ENCODE peak calls at places on chromosomes 5 and 9, in seven cellular contexts. S, H, Y, M, J, T and B are unnamed samples.

GRCh38 chr5:139648205-139649081 is at the start of gene CXXC5:
- DNase-seq in S (peak), H (no peak), Y (peak), M (peak), J (peak), T (no peak), B (peak)

GRCh38 chr9:19371942-19372341 is 8.1 kb downstream of the RPS6 start:
- DNase-seq in S (no peak), H (no peak), Y (peak), M (peak), J (no peak), T (no peak), B (no peak)

GRCh38 chr5:756171-756570 is 28.4 kb downstream of the ZDHHC11B start:
- DNase-seq in S (no peak), H (no peak), Y (no peak), M (peak), J (no peak), T (no peak), B (peak)

GRCh38 chr5:110105692-110106091 is 416.0 kb downstream of the MAN2A1 start:
- DNase-seq in S (no peak), H (peak), Y (no peak), M (no peak), J (no peak), T (no peak), B (peak)

GRCh38 chr9:116271991-116272390 is 118.4 kb downstream of the PAPPA start:
- DNase-seq in S (no peak), H (no peak), Y (no peak), M (no peak), J (no peak), T (no peak), B (no peak)

GRCh38 chr9:95213102-95213501 is 104.4 kb downstream of the FANCC start:
- DNase-seq in S (no peak), H (no peak), Y (no peak), M (no peak), J (no peak), T (no peak), B (no peak)

GRCh38 chr9:105280730-105281129 is 36.3 kb downstream of the SLC44A1 start:
- DNase-seq in S (no peak), H (peak), Y (peak), M (no peak), J (no peak), T (no peak), B (no peak)

GRCh38 chr9:34579097-34579818 is 10.3 kb downstream of the CNTFR start:
- DNase-seq in S (no peak), H (no peak), Y (no peak), M (peak), J (no peak), T (no peak), B (no peak)

GRCh38 chr5:18882162-18882561 is 1105.8 kb downstream of the CDH18 start:
- DNase-seq in S (no peak), H (no peak), Y (no peak), M (no peak), J (no peak), T (no peak), B (no peak)

GRCh38 chr5:75048457-75048953 is 3.9 kb downstream of the GCNT4 start:
- DNase-seq in S (no peak), H (no peak), Y (no peak), M (no peak), J (no peak), T (peak), B (no peak)

GRCh38 chr5:170108266-170108785 is 2.6 kb downstream of the FOXI1 start:
- DNase-seq in S (no peak), H (no peak), Y (no peak), M (no peak), J (no peak), T (no peak), B (no peak)

GRCh38 chr9:131275332-131276106 is 791 bp downstream of the FAM78A start:
- DNase-seq in S (no peak), H (peak), Y (no peak), M (no peak), J (peak), T (no peak), B (no peak)

GRCh38 chr5:135364416-135365262 is 34.4 kb downstream of the MACROH2A1 start:
- DNase-seq in S (no peak), H (no peak), Y (no peak), M (no peak), J (no peak), T (no peak), B (no peak)

GRCh38 chr9:13351768-13352386 is 72.4 kb upstream of the MPDZ start:
- DNase-seq in S (no peak), H (peak), Y (peak), M (peak), J (peak), T (no peak), B (no peak)
- TF ChIP-seq CTCF in S (peak), H (peak), Y (peak), M (peak), J (peak), T (peak), B (peak)

GRCh38 chr9:133255371-133255940 is 19.5 kb downstream of the ABO start:
- DNase-seq in S (no peak), H (no peak), Y (no peak), M (no peak), J (no peak), T (no peak), B (no peak)
- H3K4me3 ChIP-seq in S (no peak), H (no peak), Y (no peak), M (no peak), J (no peak), T (no peak), B (no peak)

GRCh38 chr5:91110709-91111108 is 272.4 kb downstream of the ARRDC3 start:
- DNase-seq in S (no peak), H (no peak), Y (no peak), M (no peak), J (no peak), T (no peak), B (peak)
- TF ChIP-seq EP300 in S (peak), H (no peak), Y (no peak), M (no peak), J (no peak), T (no peak), B (no peak)

GRCh38 chr5:115872447-115872846 is 30.7 kb downstream of the AP3S1 start:
- DNase-seq in S (no peak), H (no peak), Y (no peak), M (no peak), J (no peak), T (no peak), B (no peak)

GRCh38 chr5:115873392-115873791 is 31.7 kb downstream of the AP3S1 start:
- DNase-seq in S (no peak), H (no peak), Y (no peak), M (no peak), J (no peak), T (no peak), B (no peak)

DNA sequence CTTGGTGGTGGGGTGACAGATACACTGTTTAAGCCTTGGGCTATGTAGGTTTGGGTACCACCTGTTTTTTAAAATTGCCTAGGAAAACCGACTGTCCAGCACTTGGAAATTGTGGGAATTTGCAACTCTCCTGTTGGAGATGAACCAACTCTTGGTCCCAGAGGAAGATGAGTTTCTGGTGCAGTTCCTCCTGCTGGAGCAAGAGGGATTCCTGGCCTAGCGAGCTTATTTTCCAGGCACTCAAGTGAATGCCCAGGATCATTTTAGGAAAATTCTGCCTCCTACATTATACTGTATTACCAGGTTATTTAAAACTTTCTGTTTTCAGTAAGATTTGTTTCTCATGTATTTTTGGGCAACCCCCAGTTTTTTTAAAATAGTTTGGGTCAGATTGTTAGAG is 33.7 kb downstream of the AP3S1 start:
- DNase-seq in S (no peak), H (no peak), Y (peak), M (no peak), J (no peak), T (no peak), B (no peak)
- TF ChIP-seq CTCF in S (no peak), H (no peak), Y (no peak), M (no peak), J (no peak), T (no peak), B (no peak)

GRCh38 chr9:114250235-114250568 is 72.7 kb upstream of the ORM1 start:
- DNase-seq in S (peak), H (no peak), Y (no peak), M (peak), J (no peak), T (no peak), B (peak)
- H3K4me3 ChIP-seq in S (no peak), H (no peak), Y (no peak), M (no peak), J (no peak), T (no peak), B (no peak)

DNA sequence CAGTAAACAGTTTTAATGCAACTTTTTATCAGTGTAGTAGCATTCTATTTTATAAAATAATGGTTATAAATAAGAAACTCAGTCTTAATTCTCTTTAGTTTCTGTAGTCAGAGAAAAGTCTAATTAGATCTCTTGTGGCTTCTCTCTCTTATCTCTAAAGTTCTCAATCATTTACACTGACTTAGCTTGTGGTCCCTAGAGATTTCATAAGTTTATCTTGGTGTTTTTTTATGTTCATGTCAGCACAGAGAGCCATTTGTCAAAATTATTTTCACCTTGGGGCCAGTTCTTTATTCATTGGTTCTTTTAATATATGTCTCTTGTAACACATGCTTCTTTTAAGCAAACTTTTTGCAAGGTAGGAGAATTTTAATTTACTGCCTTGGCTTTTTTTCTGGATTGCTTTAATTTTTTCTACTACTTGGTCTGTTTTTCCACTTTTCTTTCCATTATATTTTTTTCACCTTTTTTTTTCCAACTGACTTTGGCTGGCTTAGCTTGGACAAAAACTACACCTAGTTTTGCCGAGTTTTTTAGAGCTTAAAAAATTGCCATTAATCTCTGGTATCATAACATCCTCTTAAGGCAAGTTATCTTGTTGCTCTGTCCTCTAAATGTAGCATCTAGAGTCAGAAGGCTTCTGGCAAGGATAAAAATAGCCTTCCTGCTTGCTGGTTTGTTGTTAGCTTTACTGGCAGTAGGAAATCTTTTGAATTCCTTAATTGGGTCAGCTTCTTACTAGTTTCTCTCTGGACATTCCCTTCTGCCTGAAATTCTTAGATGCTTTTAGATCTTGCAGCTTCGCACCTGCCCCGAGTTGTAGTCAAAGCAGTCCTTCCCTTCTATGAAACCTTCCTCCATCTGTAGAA is 35.3 kb downstream of the CPEB4 start:
- DNase-seq in S (no peak), H (no peak), Y (no peak), M (no peak), J (no peak), T (no peak), B (no peak)
- TF ChIP-seq EP300 in S (peak), H (no peak), Y (no peak), M (no peak), J (no peak), T (no peak), B (no peak)

GRCh38 chr9:25677301-25678146 is 720 bp downstream of the TUSC1 start:
- DNase-seq in S (peak), H (no peak), Y (peak), M (peak), J (no peak), T (no peak), B (peak)

GRCh38 chr9:25681270-25681669 is 3.0 kb upstream of the TUSC1 start:
- DNase-seq in S (no peak), H (no peak), Y (no peak), M (no peak), J (no peak), T (no peak), B (no peak)

GRCh38 chr9:25678846-25679360 is 659 bp upstream of the TUSC1 start:
- DNase-seq in S (no peak), H (no peak), Y (no peak), M (no peak), J (no peak), T (no peak), B (no peak)

DNA sequence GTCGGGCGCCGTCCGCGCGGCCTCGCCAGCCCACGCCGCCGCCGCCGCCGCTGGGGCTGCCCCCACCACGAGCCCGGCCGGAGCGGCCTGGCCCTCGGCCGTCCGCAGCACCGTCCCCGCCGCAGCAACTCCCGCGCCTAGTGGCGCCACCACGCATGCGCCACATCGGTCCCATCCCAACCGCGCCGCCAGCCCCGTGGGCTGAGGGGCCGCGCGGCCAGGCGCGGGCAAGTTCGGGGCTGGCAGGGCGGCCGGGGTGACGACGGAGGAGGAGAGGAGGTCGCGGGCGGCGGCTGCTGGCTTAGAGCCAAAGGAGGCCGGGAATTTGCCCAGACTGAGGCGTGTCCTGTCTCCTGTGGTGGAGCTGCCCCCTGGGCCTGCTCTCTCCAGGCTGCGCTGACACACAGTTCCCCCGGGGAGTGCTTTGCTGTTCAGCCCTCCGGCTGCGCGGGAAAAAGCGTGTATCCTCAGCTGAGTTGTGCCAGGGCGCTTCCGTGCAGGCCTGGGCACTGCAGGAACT is at the start of gene TUSC1:
- DNase-seq in S (peak), H (no peak), Y (peak), M (peak), J (no peak), T (no peak), B (peak)
- TF ChIP-seq CTCF in S (peak), H (no peak), Y (no peak), M (no peak), J (no peak), T (no peak), B (peak)

DNA sequence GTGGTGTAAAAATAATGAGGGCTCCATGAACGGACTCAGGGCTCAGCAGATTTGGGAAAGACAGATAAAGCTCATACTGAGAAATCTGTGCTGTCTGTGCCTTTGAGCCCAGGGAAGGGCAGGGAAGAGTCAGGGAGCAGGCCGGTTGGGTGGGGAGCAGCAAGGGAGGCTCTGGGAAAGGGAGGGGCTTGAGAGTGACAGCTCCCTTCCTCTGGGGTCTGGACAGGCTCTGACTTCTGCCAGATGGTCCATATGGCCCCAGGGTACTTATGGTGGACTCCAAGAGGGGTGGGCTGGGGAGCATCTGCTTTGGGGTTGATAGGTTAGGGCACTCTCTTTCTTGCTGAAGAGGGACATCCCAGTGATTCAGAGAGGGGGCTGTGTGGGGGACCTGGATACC is 2.1 kb downstream of the NPR2 start:
- DNase-seq in S (no peak), H (no peak), Y (no peak), M (peak), J (no peak), T (no peak), B (no peak)
- H3K4me3 ChIP-seq in S (no peak), H (no peak), Y (no peak), M (no peak), J (no peak), T (no peak), B (no peak)

DNA sequence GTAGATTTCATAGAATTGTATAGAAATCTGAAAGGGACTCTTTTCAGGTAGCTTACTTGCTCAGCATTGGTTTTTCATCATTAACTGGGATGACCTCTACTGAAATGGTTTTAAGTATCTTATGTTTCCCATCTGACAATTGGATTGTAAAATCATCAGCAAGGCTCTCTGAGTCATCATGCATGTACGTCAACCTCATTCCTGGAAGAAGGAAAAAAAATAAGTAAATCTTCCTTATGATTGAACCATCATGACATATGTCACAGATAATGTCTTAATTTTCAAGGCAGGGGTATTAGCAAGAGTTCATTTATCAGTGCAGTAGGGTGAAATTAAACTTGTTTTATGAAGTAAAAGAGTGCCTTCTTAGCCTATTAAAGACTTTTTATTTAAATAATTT is 74.9 kb upstream of the CER1 start:
- DNase-seq in S (no peak), H (no peak), Y (peak), M (no peak), J (no peak), T (no peak), B (no peak)
- TF ChIP-seq EP300 in S (no peak), H (no peak), Y (no peak), M (no peak), J (no peak), T (no peak), B (no peak)